ENCODE peak calls at places on chromosomes 1 and 21, in six cellular contexts. G, K, T, B, D and M are unnamed samples.

GRCh38 chr1:214417545-214418210 is 133.7 kb downstream of the PTPN14 start:
- DNase-seq in G (no peak), K (no peak), T (no peak), B (no peak), D (no peak), M (no peak)

GRCh38 chr1:93567255-93567918 is 114.2 kb downstream of the BCAR3 start:
- DNase-seq in G (peak), K (no peak), T (no peak), B (no peak), D (no peak), M (no peak)

GRCh38 chr1:183209533-183210158 is 23.6 kb downstream of the LAMC2 start:
- DNase-seq in G (no peak), K (no peak), T (no peak), B (peak), D (peak), M (peak)

GRCh38 chr1:156486421-156487344 is 13.9 kb downstream of the MEF2D start:
- DNase-seq in G (no peak), K (peak), T (no peak), B (no peak), D (no peak), M (no peak)

GRCh38 chr1:117671781-117672501 is 66.1 kb downstream of the TENT5C start:
- DNase-seq in G (peak), K (peak), T (peak), B (no peak), D (no peak), M (no peak)

GRCh38 chr1:214581785-214582184 is 21.2 kb upstream of the CENPF start:
- DNase-seq in G (no peak), K (no peak), T (peak), B (peak), D (peak), M (no peak)

GRCh38 chr1:160795951-160796383 is at the start of gene LY9:
- DNase-seq in G (no peak), K (no peak), T (no peak), B (no peak), D (no peak), M (peak)

GRCh38 chr1:228392111-228392936 is 14.3 kb downstream of the TRIM11 start:
- DNase-seq in G (no peak), K (no peak), T (no peak), B (no peak), D (no peak), M (no peak)

GRCh38 chr1:10217748-10218441 is 7.5 kb downstream of the KIF1B start:
- DNase-seq in G (no peak), K (no peak), T (no peak), B (no peak), D (no peak), M (no peak)

GRCh38 chr1:229156819-229157218 is 114.1 kb upstream of the RAB4A start:
- DNase-seq in G (no peak), K (peak), T (peak), B (peak), D (peak), M (no peak)

GRCh38 chr1:224524679-224525078 is 90.1 kb upstream of the WDR26 start:
- DNase-seq in G (no peak), K (no peak), T (no peak), B (no peak), D (no peak), M (no peak)

GRCh38 chr1:232952514-232953175 is 2.2 kb downstream of the NTPCR start:
- DNase-seq in G (no peak), K (peak), T (peak), B (peak), D (peak), M (peak)

GRCh38 chr1:30700528-30701265 is 22.7 kb downstream of the MATN1 start:
- DNase-seq in G (peak), K (no peak), T (peak), B (no peak), D (no peak), M (no peak)

GRCh38 chr1:26378088-26378878 is 5.7 kb upstream of the ZNF683 start:
- DNase-seq in G (no peak), K (no peak), T (no peak), B (no peak), D (no peak), M (peak)

GRCh38 chr21:26227146-26227545 is 56.6 kb upstream of the APP start:
- DNase-seq in G (no peak), K (no peak), T (no peak), B (no peak), D (no peak), M (no peak)

GRCh38 chr1:30191154-30191702 is 532.2 kb downstream of the MATN1 start:
- DNase-seq in G (no peak), K (no peak), T (no peak), B (no peak), D (peak), M (no peak)

GRCh38 chr1:26529655-26530539 is at the start of gene RPS6KA1:
- DNase-seq in G (peak), K (peak), T (peak), B (peak), D (no peak), M (peak)

GRCh38 chr1:83960669-83961277 is 38.2 kb downstream of the TTLL7 start:
- DNase-seq in G (no peak), K (no peak), T (no peak), B (no peak), D (no peak), M (no peak)

GRCh38 chr1:21586926-21587601 is 77.8 kb downstream of the ALPL start:
- DNase-seq in G (peak), K (peak), T (peak), B (peak), D (peak), M (no peak)

GRCh38 chr1:241591317-241591716 is 48.9 kb downstream of the CHML start:
- DNase-seq in G (no peak), K (no peak), T (no peak), B (peak), D (no peak), M (no peak)

GRCh38 chr1:56378376-56379070 is 200.8 kb downstream of the PLPP3 start:
- DNase-seq in G (no peak), K (no peak), T (no peak), B (no peak), D (no peak), M (no peak)

GRCh38 chr1:8510041-8510823 is 192.3 kb downstream of the SLC45A1 start:
- DNase-seq in G (no peak), K (no peak), T (no peak), B (no peak), D (no peak), M (peak)

GRCh38 chr1:92484472-92485373 is 2.0 kb downstream of the GFI1 start:
- DNase-seq in G (no peak), K (peak), T (peak), B (peak), D (no peak), M (peak)

GRCh38 chr21:42956824-42957632 is 17.3 kb upstream of the PKNOX1 start:
- DNase-seq in G (no peak), K (no peak), T (no peak), B (no peak), D (no peak), M (no peak)

GRCh38 chr1:109821831-109822745 is 58.4 kb upstream of the EPS8L3 start:
- DNase-seq in G (peak), K (no peak), T (no peak), B (no peak), D (no peak), M (peak)

GRCh38 chr1:43058545-43059360 is 100.1 kb upstream of the SLC2A1 start:
- DNase-seq in G (no peak), K (peak), T (no peak), B (no peak), D (no peak), M (no peak)

GRCh38 chr1:111666828-111667227 is 47.2 kb downstream of the RAP1A start:
- DNase-seq in G (no peak), K (peak), T (no peak), B (no peak), D (no peak), M (no peak)

GRCh38 chr1:8343464-8344001 is 25.6 kb downstream of the SLC45A1 start:
- DNase-seq in G (peak), K (no peak), T (peak), B (peak), D (peak), M (no peak)

GRCh38 chr1:96845464-96845863 is 123.9 kb downstream of the PTBP2 start:
- DNase-seq in G (no peak), K (peak), T (peak), B (peak), D (peak), M (peak)

GRCh38 chr1:11967028-11967547 is 13.2 kb upstream of the MFN2 start:
- DNase-seq in G (no peak), K (peak), T (peak), B (peak), D (peak), M (peak)

GRCh38 chr1:186483561-186483960 is 22.6 kb upstream of the PDC start:
- DNase-seq in G (no peak), K (no peak), T (no peak), B (no peak), D (no peak), M (no peak)

GRCh38 chr21:16863541-16863940 is 649.3 kb upstream of the CXADR start:
- DNase-seq in G (no peak), K (no peak), T (no peak), B (no peak), D (no peak), M (no peak)

GRCh38 chr1:220970311-220970710 is 91.1 kb downstream of the HLX start:
- DNase-seq in G (no peak), K (no peak), T (no peak), B (no peak), D (no peak), M (no peak)

GRCh38 chr1:31977361-31978131 is 36.1 kb upstream of the KHDRBS1 start:
- DNase-seq in G (no peak), K (peak), T (no peak), B (peak), D (peak), M (no peak)

GRCh38 chr21:17848228-17848627 is 29.1 kb upstream of the C21orf91 start:
- DNase-seq in G (peak), K (no peak), T (no peak), B (no peak), D (no peak), M (peak)

GRCh38 chr21:28714795-28715464 is 277.7 kb downstream of the LTN1 start:
- DNase-seq in G (no peak), K (no peak), T (no peak), B (no peak), D (no peak), M (no peak)

GRCh38 chr21:32626633-32627196 is 14.5 kb upstream of the CFAP298 start:
- DNase-seq in G (no peak), K (no peak), T (no peak), B (no peak), D (no peak), M (no peak)

GRCh38 chr1:243268751-243269460 is 13.1 kb downstream of the SDCCAG8 start:
- DNase-seq in G (no peak), K (peak), T (no peak), B (peak), D (no peak), M (no peak)

GRCh38 chr1:15028117-15028516 is 125.4 kb upstream of the TMEM51 start:
- DNase-seq in G (peak), K (peak), T (no peak), B (no peak), D (no peak), M (no peak)

GRCh38 chr1:205465392-205465791 is 9.5 kb upstream of the BLACAT1 start:
- DNase-seq in G (no peak), K (no peak), T (no peak), B (no peak), D (no peak), M (no peak)
- TF ChIP-seq CTCF in G (no peak), K (no peak), T (no peak), B (no peak), D (no peak), M (no peak)

GRCh38 chr1:238951809-238952208 is 434.6 kb upstream of the CHRM3 start:
- DNase-seq in G (no peak), K (peak), T (peak), B (peak), D (no peak), M (peak)
- TF ChIP-seq CTCF in G (no peak), K (peak), T (peak), B (peak), D (no peak), M (peak)

GRCh38 chr1:6141601-6142000 is 38.5 kb downstream of the CHD5 start:
- DNase-seq in G (no peak), K (peak), T (no peak), B (peak), D (no peak), M (peak)
- TF ChIP-seq CTCF in G (no peak), K (peak), T (no peak), B (no peak), D (peak), M (peak)

GRCh38 chr21:44711327-44712202 is at the start of gene TSPEAR:
- DNase-seq in G (no peak), K (peak), T (no peak), B (no peak), D (no peak), M (no peak)
- TF ChIP-seq CTCF in G (no peak), K (peak), T (no peak), B (no peak), D (no peak), M (no peak)

DNA sequence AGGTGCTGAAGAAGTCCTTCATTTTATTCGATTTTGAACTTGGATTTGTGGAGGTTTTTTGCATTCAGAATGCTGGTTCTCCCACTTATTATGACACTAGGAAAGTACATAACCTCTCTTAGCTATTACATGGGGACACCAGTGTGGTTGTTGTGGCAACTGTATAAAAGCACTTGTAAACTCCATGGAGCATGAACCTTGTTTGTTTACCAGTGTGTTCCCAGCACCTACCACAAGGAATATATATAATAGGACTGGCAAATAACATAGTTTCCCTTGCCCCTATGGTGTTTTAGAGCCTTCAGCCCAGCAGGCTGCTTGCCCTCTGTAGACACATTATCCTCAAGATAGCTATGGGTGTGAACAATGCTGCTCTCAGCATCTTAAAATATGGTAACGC is 43.1 kb downstream of the RASSF5 start:
- DNase-seq in G (no peak), K (no peak), T (no peak), B (no peak), D (no peak), M (no peak)
- TF ChIP-seq CTCF in G (no peak), K (no peak), T (no peak), B (no peak), D (no peak), M (no peak)

GRCh38 chr21:36429672-36430546 is 44.7 kb downstream of the CHAF1B start:
- DNase-seq in G (peak), K (peak), T (peak), B (peak), D (peak), M (peak)
- TF ChIP-seq CTCF in G (no peak), K (peak), T (no peak), B (no peak), D (peak), M (peak)